ENCODE peak calls at places on chromosomes 3 and 15, in nine cellular contexts. E is MM.1S, M is trophoblast cell, G is fibroblast of lung, N is GM23248, O is PC-9, U is neural progenitor cell, A is H9, Z is PC-3. F is an unnamed sample.

GRCh38 chr3:50961361-50961760 is 286.6 kb downstream of the DOCK3 start:
- DNase-seq in E (no peak), M (no peak), G (no peak), N (no peak), O (no peak), U (no peak), A (no peak), Z (no peak), F (no peak)

GRCh38 chr15:78024141-78024567 is 53.4 kb downstream of the TBC1D2B start:
- DNase-seq in E (no peak), M (no peak), G (peak; percentile 45), N (peak; percentile 47), O (no peak), U (no peak), A (no peak), Z (no peak), F (no peak)

GRCh38 chr3:50136714-50137405 is 18.3 kb upstream of the SEMA3F start:
- DNase-seq in E (no peak), M (no peak), G (no peak), N (no peak), O (no peak), U (no peak), A (no peak), Z (no peak), F (peak; percentile 85)

GRCh38 chr3:177460100-177460499 is 262.8 kb upstream of the TBL1XR1 start:
- DNase-seq in E (no peak), M (no peak), G (no peak), N (no peak), O (no peak), U (peak; percentile 49), A (no peak), Z (no peak), F (no peak)

GRCh38 chr3:45078910-45079522 is 52.9 kb downstream of the CLEC3B start:
- DNase-seq in E (no peak), M (no peak), G (no peak), N (peak; percentile 39), O (peak; percentile 52), U (no peak), A (no peak), Z (peak; percentile 55), F (no peak)

GRCh38 chr3:170196833-170197232 is 15.3 kb upstream of the PHC3 start:
- DNase-seq in E (no peak), M (no peak), G (peak; percentile 39), N (peak; percentile 30), O (peak; percentile 65), U (no peak), A (no peak), Z (peak; percentile 67), F (no peak)

GRCh38 chr3:187112934-187113793 is 26.1 kb downstream of the RPL39L start:
- DNase-seq in E (peak; percentile 54), M (no peak), G (peak; percentile 25), N (peak; percentile 48), O (no peak), U (no peak), A (no peak), Z (peak; percentile 66), F (no peak)

GRCh38 chr3:5762506-5762905 is 575.0 kb downstream of the EDEM1 start:
- DNase-seq in E (no peak), M (no peak), G (no peak), N (no peak), O (no peak), U (no peak), A (no peak), Z (no peak), F (no peak)

GRCh38 chr15:31483053-31483923 is 156.7 kb downstream of the KLF13 start:
- DNase-seq in E (no peak), M (no peak), G (no peak), N (peak; percentile 53), O (no peak), U (no peak), A (peak; percentile 36), Z (no peak), F (no peak)

GRCh38 chr3:14410501-14411165 is 8.2 kb downstream of the SLC6A6 start:
- DNase-seq in E (no peak), M (peak; percentile 39), G (peak; percentile 85), N (peak; percentile 95), O (peak; percentile 93), U (no peak), A (no peak), Z (peak; percentile 86), F (peak; percentile 96)

GRCh38 chr3:5187920-5188418 is 462 bp downstream of the EDEM1 start:
- DNase-seq in E (peak; percentile 25), M (peak; percentile 25), G (peak; percentile 41), N (peak; percentile 76), O (no peak), U (peak; percentile 73), A (peak; percentile 41), Z (peak; percentile 39), F (peak; percentile 90)

GRCh38 chr3:69997486-69998307 is 1.8 kb upstream of the SAMMSON start:
- DNase-seq in E (no peak), M (no peak), G (no peak), N (no peak), O (no peak), U (no peak), A (no peak), Z (no peak), F (no peak)

GRCh38 chr15:80182611-80183210 is 29.9 kb downstream of the FAH start:
- DNase-seq in E (no peak), M (no peak), G (peak; percentile 83), N (peak; percentile 76), O (no peak), U (no peak), A (no peak), Z (peak; percentile 25), F (peak; percentile 86)

GRCh38 chr3:77256584-77257488 is 216.9 kb downstream of the ROBO2 start:
- DNase-seq in E (no peak), M (no peak), G (no peak), N (no peak), O (no peak), U (no peak), A (no peak), Z (no peak), F (no peak)

GRCh38 chr3:197889204-197889930 is 60.6 kb upstream of the RPL35A start:
- DNase-seq in E (no peak), M (peak; percentile 77), G (no peak), N (no peak), O (peak; percentile 100), U (peak; percentile 62), A (no peak), Z (peak; percentile 69), F (no peak)

GRCh38 chr15:66779331-66780009 is 77.4 kb downstream of the SMAD6 start:
- DNase-seq in E (no peak), M (no peak), G (peak; percentile 31), N (peak; percentile 31), O (no peak), U (no peak), A (no peak), Z (no peak), F (peak; percentile 90)
- H3K79me2 ChIP-seq in E (no peaks in the 10 kb centered on the region), M (peaks cover 4% of the 10 kb centered on the region), G (peaks cover 3% of the 10 kb centered on the region), N (peaks cover 72% of the 10 kb centered on the region), O (no peaks in the 10 kb centered on the region), U (no peaks in the 10 kb centered on the region), A (no peaks in the 10 kb centered on the region), Z (peaks cover 14% of the 10 kb centered on the region), F (peaks cover 83% of the 10 kb centered on the region)

GRCh38 chr3:80770106-80771079 is 991.1 kb downstream of the GBE1 start:
- DNase-seq in E (no peak), M (peak; percentile 79), G (peak; percentile 2), N (peak; percentile 82), O (no peak), U (peak; percentile 4), A (no peak), Z (peak; percentile 86), F (no peak)
- H3K27ac ChIP-seq in E (no peak overlapping the region), M (no peak overlapping the region), G (no peak overlapping the region), N (peak overlapping the region; percentile 86), O (no peak overlapping the region), U (no peak overlapping the region), A (no peak overlapping the region), Z (peak overlapping the region; percentile 38), F (no peak overlapping the region)

GRCh38 chr3:53168175-53168923 is 7.3 kb downstream of the PRKCD start:
- DNase-seq in E (no peak), M (no peak), G (no peak), N (no peak), O (no peak), U (peak; percentile 36), A (no peak), Z (no peak), F (peak; percentile 77)
- H3K4me1 ChIP-seq in E (peaks cover 46% of the 10 kb centered on the region), M (peaks cover 25% of the 10 kb centered on the region), G (peaks cover 9% of the 10 kb centered on the region), N (peaks cover 4% of the 10 kb centered on the region), O (peaks cover under 1% of the 10 kb centered on the region), U (peaks cover 36% of the 10 kb centered on the region), A (peaks cover 8% of the 10 kb centered on the region), Z (peaks cover 14% of the 10 kb centered on the region), F (peaks cover 18% of the 10 kb centered on the region)

GRCh38 chr3:195416795-195417194 is 26.0 kb downstream of the ACAP2 start:
- DNase-seq in E (no peak), M (peak; percentile 27), G (peak; percentile 14), N (no peak), O (no peak), U (no peak), A (no peak), Z (peak; percentile 61), F (no peak)

GRCh38 chr3:195425849-195426248 is 17.0 kb downstream of the ACAP2 start:
- DNase-seq in E (no peak), M (no peak), G (no peak), N (no peak), O (no peak), U (no peak), A (no peak), Z (no peak), F (no peak)

GRCh38 chr3:195421410-195421809 is 21.4 kb downstream of the ACAP2 start:
- DNase-seq in E (no peak), M (no peak), G (peak; percentile 12), N (peak; percentile 52), O (no peak), U (no peak), A (no peak), Z (no peak), F (peak; percentile 13)
- H3K79me2 ChIP-seq in E (peaks cover 92% of the 10 kb centered on the region), M (peaks cover 2% of the 10 kb centered on the region), G (peaks cover 27% of the 10 kb centered on the region), N (peaks cover 99% of the 10 kb centered on the region), O (peaks cover 92% of the 10 kb centered on the region), U (peaks cover 95% of the 10 kb centered on the region), A (peaks cover 2% of the 10 kb centered on the region), Z (peaks cover 86% of the 10 kb centered on the region), F (peaks cover 81% of the 10 kb centered on the region)

DNA sequence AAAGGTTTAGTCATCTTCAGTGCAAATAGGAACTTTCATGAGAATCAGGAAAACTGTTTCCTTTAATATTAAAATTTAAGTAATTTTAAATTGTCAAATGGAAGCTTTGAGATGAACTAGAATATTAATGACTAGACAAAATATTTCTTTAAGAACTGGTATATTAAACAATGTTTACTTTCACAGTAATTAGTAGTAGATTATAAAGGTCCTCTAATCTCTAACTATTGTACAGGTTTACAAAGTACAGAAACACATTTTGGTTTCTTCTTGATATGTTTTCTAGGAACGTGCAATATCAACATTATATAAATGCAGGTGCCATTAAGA is 138.9 kb downstream of the CLASP2 start:
- DNase-seq in E (no peak), M (no peak), G (no peak), N (peak; percentile 63), O (no peak), U (no peak), A (no peak), Z (no peak), F (peak; percentile 19)
- H3K27ac ChIP-seq in E (no peak overlapping the region), M (no peak overlapping the region), G (no peak overlapping the region), N (peak overlapping the region; percentile 67), O (peak overlapping the region; percentile 62), U (peak overlapping the region; percentile 79), A (no peak overlapping the region), Z (peak overlapping the region; percentile 99), F (no peak overlapping the region)

GRCh38 chr15:51425517-51426033 is 84.1 kb downstream of the GLDN start:
- DNase-seq in E (no peak), M (no peak), G (no peak), N (no peak), O (no peak), U (no peak), A (no peak), Z (peak; percentile 12), F (no peak)
- H3K4me1 ChIP-seq in E (no peaks in the 10 kb centered on the region), M (peaks cover 3% of the 10 kb centered on the region), G (no peaks in the 10 kb centered on the region), N (no peaks in the 10 kb centered on the region), O (no peaks in the 10 kb centered on the region), U (no peaks in the 10 kb centered on the region), A (no peaks in the 10 kb centered on the region), Z (no peaks in the 10 kb centered on the region), F (no peaks in the 10 kb centered on the region)

F was measured in osteoblast.